ENCODE peak calls at places on chromosomes 11 and 22, in four cellular contexts. One of them, this sample, is unnamed.

GRCh38 chr11:103946793-103947565 is 89.5 kb upstream of the DDI1 start:
- DNase-seq in A549: no peak
- DNase-seq in sigmoid colon: no peak
- DNase-seq in right lobe of liver: no peak
- DNase-seq in this sample: no peak

GRCh38 chr11:8263109-8263768 is 439 bp downstream of the LMO1 start:
- DNase-seq in A549: no peak
- DNase-seq in sigmoid colon: peak; percentile 59
- DNase-seq in right lobe of liver: no peak
- DNase-seq in this sample: peak; percentile 13

GRCh38 chr22:28563636-28564035 is 116.0 kb downstream of the TTC28 start:
- DNase-seq in sigmoid colon: no peak
- DNase-seq in A549: no peak
- DNase-seq in right lobe of liver: no peak
- DNase-seq in this sample: no peak

GRCh38 chr22:45198463-45198795 is 34.7 kb downstream of the NUP50 start:
- DNase-seq in right lobe of liver: no peak
- DNase-seq in sigmoid colon: no peak
- DNase-seq in A549: no peak
- DNase-seq in this sample: no peak

GRCh38 chr22:49760630-49761571 is 66.8 kb downstream of the BRD1 start:
- DNase-seq in A549: no peak
- DNase-seq in sigmoid colon: no peak
- DNase-seq in right lobe of liver: no peak
- DNase-seq in this sample: no peak

GRCh38 chr11:95067042-95067827 is 516 bp downstream of the SRSF8 start:
- DNase-seq in right lobe of liver: peak; percentile 84
- DNase-seq in A549: peak; percentile 78
- DNase-seq in sigmoid colon: peak; percentile 93
- DNase-seq in this sample: peak; percentile 84

GRCh38 chr22:24510694-24511625 is 15.8 kb downstream of the UPB1 start:
- DNase-seq in sigmoid colon: no peak
- DNase-seq in right lobe of liver: peak; percentile 58
- DNase-seq in A549: no peak
- DNase-seq in this sample: no peak

GRCh38 chr22:37636186-37636948 is 3.1 kb upstream of the SH3BP1 start:
- DNase-seq in sigmoid colon: no peak
- DNase-seq in A549: no peak
- DNase-seq in right lobe of liver: no peak
- DNase-seq in this sample: peak; percentile 34

GRCh38 chr11:92667446-92668165 is 301.8 kb upstream of the MTNR1B start:
- DNase-seq in right lobe of liver: no peak
- DNase-seq in sigmoid colon: no peak
- DNase-seq in A549: no peak
- DNase-seq in this sample: no peak

GRCh38 chr22:45919504-45920286 is 57.3 kb downstream of the WNT7B start:
- DNase-seq in A549: no peak
- DNase-seq in sigmoid colon: no peak
- DNase-seq in right lobe of liver: no peak
- DNase-seq in this sample: peak; percentile 52

GRCh38 chr22:21958360-21959273 is 6.0 kb upstream of the PPM1F start:
- DNase-seq in right lobe of liver: no peak
- DNase-seq in A549: no peak
- DNase-seq in sigmoid colon: no peak
- DNase-seq in this sample: no peak

GRCh38 chr11:121688860-121689614 is 236.3 kb upstream of the SORL1-AS1 start:
- DNase-seq in A549: no peak
- DNase-seq in right lobe of liver: no peak
- DNase-seq in sigmoid colon: no peak
- DNase-seq in this sample: peak; percentile 39

GRCh38 chr11:73866095-73866579 is 10.5 kb downstream of the COA4 start:
- DNase-seq in sigmoid colon: no peak
- DNase-seq in A549: no peak
- DNase-seq in right lobe of liver: no peak
- DNase-seq in this sample: no peak

GRCh38 chr11:121881806-121882205 is 234.2 kb downstream of the BLID start:
- DNase-seq in right lobe of liver: no peak
- DNase-seq in A549: no peak
- DNase-seq in sigmoid colon: no peak
- DNase-seq in this sample: no peak

GRCh38 chr11:29373725-29374124 is 643.1 kb downstream of the KCNA4 start:
- DNase-seq in sigmoid colon: no peak
- DNase-seq in right lobe of liver: no peak
- DNase-seq in A549: no peak
- DNase-seq in this sample: no peak

GRCh38 chr11:37999171-37999570 is 1401.1 kb upstream of the RAG2 start:
- DNase-seq in A549: no peak
- DNase-seq in right lobe of liver: no peak
- DNase-seq in sigmoid colon: no peak
- DNase-seq in this sample: no peak

GRCh38 chr11:43756575-43756974 is 76.0 kb downstream of the HSD17B12 start:
- DNase-seq in sigmoid colon: no peak
- DNase-seq in right lobe of liver: no peak
- DNase-seq in A549: no peak
- DNase-seq in this sample: no peak

GRCh38 chr11:1566381-1567051 is 5.6 kb downstream of the DUSP8 start:
- DNase-seq in sigmoid colon: no peak
- DNase-seq in A549: no peak
- DNase-seq in right lobe of liver: peak; percentile 15
- DNase-seq in this sample: no peak

GRCh38 chr22:24230911-24231656 is 13.8 kb downstream of the GGT5 start:
- DNase-seq in right lobe of liver: peak; percentile 62
- DNase-seq in A549: no peak
- DNase-seq in sigmoid colon: peak; percentile 65
- DNase-seq in this sample: peak; percentile 64

GRCh38 chr11:126229782-126230540 is 18.4 kb downstream of the FAM118B start:
- DNase-seq in A549: no peak
- DNase-seq in right lobe of liver: no peak
- DNase-seq in sigmoid colon: no peak
- DNase-seq in this sample: no peak

GRCh38 chr11:113673566-113674396 is 32.3 kb downstream of the TMPRSS5 start:
- DNase-seq in A549: no peak
- DNase-seq in right lobe of liver: no peak
- DNase-seq in sigmoid colon: no peak
- DNase-seq in this sample: no peak

GRCh38 chr11:117145393-117145761 is 1.3 kb downstream of the PAFAH1B2 start:
- DNase-seq in A549: peak; percentile 38
- DNase-seq in sigmoid colon: no peak
- DNase-seq in right lobe of liver: no peak
- DNase-seq in this sample: no peak

GRCh38 chr11:114296190-114296978 is at the start of gene NNMT:
- DNase-seq in A549: peak; percentile 87
- DNase-seq in right lobe of liver: peak; percentile 78
- DNase-seq in sigmoid colon: peak; percentile 90
- DNase-seq in this sample: peak; percentile 56

GRCh38 chr11:6755303-6755952 is 16.3 kb downstream of the OR2AG2 start:
- DNase-seq in right lobe of liver: no peak
- DNase-seq in sigmoid colon: no peak
- DNase-seq in A549: peak; percentile 36
- DNase-seq in this sample: peak; percentile 17

GRCh38 chr11:62627718-62628117 is 5.9 kb upstream of the B3GAT3 start:
- DNase-seq in sigmoid colon: no peak
- DNase-seq in right lobe of liver: no peak
- DNase-seq in A549: peak; percentile 36
- DNase-seq in this sample: no peak

GRCh38 chr11:14109742-14110141 is 147.2 kb downstream of the SPON1 start:
- DNase-seq in right lobe of liver: no peak
- DNase-seq in A549: no peak
- DNase-seq in sigmoid colon: no peak
- DNase-seq in this sample: no peak

GRCh38 chr11:72308226-72309073 is 64.5 kb upstream of the PHOX2A start:
- DNase-seq in sigmoid colon: no peak
- DNase-seq in right lobe of liver: no peak
- DNase-seq in A549: no peak
- DNase-seq in this sample: no peak

GRCh38 chr22:43393845-43394474 is 17.9 kb upstream of the MPPED1 start:
- DNase-seq in sigmoid colon: no peak
- DNase-seq in A549: no peak
- DNase-seq in right lobe of liver: no peak
- DNase-seq in this sample: no peak

GRCh38 chr11:116611998-116612620 is 160.7 kb downstream of the BUD13 start:
- DNase-seq in right lobe of liver: no peak
- DNase-seq in sigmoid colon: peak; percentile 28
- DNase-seq in A549: no peak
- DNase-seq in this sample: no peak

GRCh38 chr11:10450451-10451398 is 4.3 kb upstream of the AMPD3 start:
- DNase-seq in A549: peak; percentile 19
- DNase-seq in sigmoid colon: no peak
- DNase-seq in right lobe of liver: peak; percentile 79
- DNase-seq in this sample: peak; percentile 77

GRCh38 chr22:33917744-33918406 is 2.4 kb downstream of the LARGE1 start:
- DNase-seq in sigmoid colon: no peak
- DNase-seq in A549: peak; percentile 26
- DNase-seq in right lobe of liver: no peak
- DNase-seq in this sample: no peak

GRCh38 chr11:1656670-1657069 is 27.1 kb downstream of the KRTAP5-5 start:
- DNase-seq in right lobe of liver: no peak
- DNase-seq in sigmoid colon: no peak
- DNase-seq in A549: no peak
- DNase-seq in this sample: no peak

GRCh38 chr11:2933376-2934056 is 4.3 kb upstream of the PHLDA2 start:
- DNase-seq in sigmoid colon: peak; percentile 81
- DNase-seq in A549: peak; percentile 85
- DNase-seq in right lobe of liver: peak; percentile 72
- DNase-seq in this sample: peak; percentile 28

GRCh38 chr11:73236205-73236765 is 18.2 kb downstream of the P2RY2 start:
- DNase-seq in sigmoid colon: peak; percentile 36
- DNase-seq in A549: no peak
- DNase-seq in right lobe of liver: no peak
- DNase-seq in this sample: no peak

GRCh38 chr11:57560146-57560545 is 7.3 kb downstream of the UBE2L6 start:
- DNase-seq in sigmoid colon: no peak
- DNase-seq in right lobe of liver: no peak
- DNase-seq in A549: no peak
- DNase-seq in this sample: no peak

GRCh38 chr11:2091112-2091746 is 48.0 kb downstream of the IGF2 start:
- DNase-seq in A549: no peak
- DNase-seq in sigmoid colon: peak; percentile 53
- DNase-seq in right lobe of liver: no peak
- DNase-seq in this sample: no peak

GRCh38 chr11:17765381-17766359 is 31.1 kb downstream of the KCNC1 start:
- DNase-seq in A549: peak; percentile 17
- DNase-seq in right lobe of liver: no peak
- DNase-seq in sigmoid colon: no peak
- DNase-seq in this sample: no peak

GRCh38 chr11:95108159-95108611 is 18.5 kb downstream of the ENDOD1 start:
- DNase-seq in A549: peak; percentile 11
- DNase-seq in sigmoid colon: no peak
- DNase-seq in right lobe of liver: peak; percentile 38
- DNase-seq in this sample: peak; percentile 34

GRCh38 chr11:119254239-119254638 is 48.1 kb downstream of the CBL start:
- DNase-seq in A549: no peak
- DNase-seq in right lobe of liver: no peak
- DNase-seq in sigmoid colon: no peak
- DNase-seq in this sample: no peak

GRCh38 chr11:119263352-119263940 is 53.5 kb downstream of the MCAM start:
- DNase-seq in sigmoid colon: no peak
- DNase-seq in A549: no peak
- DNase-seq in right lobe of liver: no peak
- DNase-seq in this sample: no peak

GRCh38 chr11:119262668-119263351 is 54.1 kb downstream of the MCAM start:
- DNase-seq in A549: no peak
- DNase-seq in sigmoid colon: no peak
- DNase-seq in right lobe of liver: no peak
- DNase-seq in this sample: no peak

GRCh38 chr11:119258180-119258579 is 52.0 kb downstream of the CBL start:
- DNase-seq in right lobe of liver: no peak
- DNase-seq in A549: no peak
- DNase-seq in sigmoid colon: no peak
- DNase-seq in this sample: no peak

DNA sequence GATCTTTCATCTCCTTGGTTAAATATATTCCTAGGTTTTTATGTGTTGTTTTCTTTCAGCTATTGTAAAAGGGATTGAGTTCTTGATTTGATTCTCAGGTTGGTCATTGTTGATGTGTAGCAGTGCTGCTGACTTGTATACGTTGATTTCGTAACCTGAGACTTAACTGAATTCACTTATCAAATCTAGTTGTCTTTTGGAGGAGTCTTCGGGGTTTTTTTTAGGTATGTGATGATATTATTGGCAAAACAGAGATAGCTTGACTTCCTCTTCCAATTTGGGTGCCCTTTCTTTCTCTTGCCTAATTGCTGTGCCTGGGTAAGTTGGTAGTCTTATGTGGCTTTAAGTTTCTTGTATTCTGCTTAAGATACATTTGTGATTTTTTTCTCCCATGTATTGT is 52.8 kb downstream of the CBL start:
- DNase-seq in sigmoid colon: no peak
- DNase-seq in right lobe of liver: no peak
- DNase-seq in A549: no peak
- DNase-seq in this sample: no peak
- H3K4me1 ChIP-seq in sigmoid colon: peaks cover 10% of the 10 kb centered on the region
- H3K4me1 ChIP-seq in right lobe of liver: no peaks in the 10 kb centered on the region
- H3K4me1 ChIP-seq in A549: peaks cover 16% of the 10 kb centered on the region
- H3K4me1 ChIP-seq in this sample: peaks cover 15% of the 10 kb centered on the region

GRCh38 chr11:65027213-65028067 is at the start of gene SNX15:
- DNase-seq in sigmoid colon: peak; percentile 97
- DNase-seq in right lobe of liver: peak; percentile 92
- DNase-seq in A549: peak; percentile 97
- DNase-seq in this sample: peak; percentile 94
- TF ChIP-seq POLR2A in sigmoid colon: peak; percentile 63
- TF ChIP-seq POLR2A in right lobe of liver: peak; percentile 69
- TF ChIP-seq POLR2A in A549: peak; percentile 80
- TF ChIP-seq POLR2A in this sample: peak; percentile 87

DNA sequence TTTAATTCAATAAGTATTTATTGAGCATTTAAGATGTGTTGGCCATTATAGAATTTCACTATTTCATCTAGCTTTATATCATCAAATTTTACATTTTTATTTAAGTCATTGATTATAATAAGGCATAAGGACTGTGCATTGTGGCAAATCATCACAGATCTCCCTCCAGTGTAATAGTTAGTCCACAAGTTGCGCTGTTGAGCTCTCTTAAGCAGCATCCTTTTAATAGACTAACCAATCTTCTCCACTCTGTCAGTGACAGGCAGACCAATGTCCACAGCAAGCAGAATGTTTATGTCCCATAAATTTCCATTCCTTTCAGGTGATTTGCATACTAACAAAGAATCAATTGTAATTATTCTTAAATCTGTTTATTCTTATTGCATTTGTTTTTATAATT is 595.3 kb upstream of the CCDC90B start:
- DNase-seq in A549: peak; percentile 11
- DNase-seq in sigmoid colon: no peak
- DNase-seq in right lobe of liver: no peak
- DNase-seq in this sample: no peak
- H3K9me3 ChIP-seq in A549: no peaks in the 10 kb centered on the region
- H3K9me3 ChIP-seq in sigmoid colon: no peaks in the 10 kb centered on the region
- H3K9me3 ChIP-seq in right lobe of liver: no peaks in the 10 kb centered on the region
- H3K9me3 ChIP-seq in this sample: no peaks in the 10 kb centered on the region

DNA sequence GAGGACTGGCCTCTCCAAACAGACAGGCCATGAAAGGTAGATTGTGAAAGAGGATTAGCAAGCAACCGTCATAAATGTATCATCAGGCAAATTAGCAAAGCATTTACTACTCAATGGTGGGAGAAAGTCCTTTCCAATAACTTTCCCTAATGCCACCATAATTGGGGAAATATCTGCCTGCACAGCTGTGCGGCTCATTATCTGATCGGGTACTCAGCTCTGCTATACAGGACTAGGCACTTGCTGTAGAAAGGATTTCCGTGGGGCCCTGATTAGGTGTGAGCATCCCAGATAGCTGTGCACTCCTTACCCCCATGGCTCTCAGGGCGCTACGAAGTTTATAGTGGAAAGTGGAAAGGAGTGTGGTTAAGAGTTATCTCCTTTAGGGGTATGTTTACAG is 309.7 kb upstream of the PLET1 start:
- DNase-seq in right lobe of liver: no peak
- DNase-seq in A549: no peak
- DNase-seq in sigmoid colon: no peak
- DNase-seq in this sample: no peak
- H3K4me1 ChIP-seq in right lobe of liver: no peaks in the 10 kb centered on the region
- H3K4me1 ChIP-seq in A549: no peaks in the 10 kb centered on the region
- H3K4me1 ChIP-seq in sigmoid colon: peaks cover 8% of the 10 kb centered on the region
- H3K4me1 ChIP-seq in this sample: no peaks in the 10 kb centered on the region

This sample was measured in body of pancreas.